ENCODE peak calls at places on chromosomes 2 and 18, in five cellular contexts. One of them, this sample, is unnamed.

GRCh38 chr2:1872602-1873183 is 128.4 kb upstream of the PXDN start:
- DNase-seq in heart left ventricle: no peak
- DNase-seq in KG1: no peak
- DNase-seq in stimulated activated CD4-positive, alpha-beta T cell treated with anti-CD3 and anti-CD28 coated beads, Interleukin-12 subunit alpha, Interleukin-12 subunit beta, amount 100 ng/mL, for 48 hours: no peak
- DNase-seq in ELR: no peak
- DNase-seq in this sample: no peak

GRCh38 chr2:203830294-203831055 is 37.1 kb upstream of the CTLA4 start:
- DNase-seq in KG1: no peak
- DNase-seq in heart left ventricle: no peak
- DNase-seq in ELR: no peak
- DNase-seq in stimulated activated CD4-positive, alpha-beta T cell treated with anti-CD3 and anti-CD28 coated beads, Interleukin-12 subunit alpha, Interleukin-12 subunit beta, amount 100 ng/mL, for 48 hours: peak
- DNase-seq in this sample: no peak

GRCh38 chr2:224222976-224223375 is 178.9 kb downstream of the FAM124B start:
- DNase-seq in KG1: no peak
- DNase-seq in stimulated activated CD4-positive, alpha-beta T cell treated with anti-CD3 and anti-CD28 coated beads, Interleukin-12 subunit alpha, Interleukin-12 subunit beta, amount 100 ng/mL, for 48 hours: no peak
- DNase-seq in heart left ventricle: no peak
- DNase-seq in ELR: no peak
- DNase-seq in this sample: no peak

GRCh38 chr18:45617284-45617683 is 2.0 kb downstream of the SLC14A2 start:
- DNase-seq in stimulated activated CD4-positive, alpha-beta T cell treated with anti-CD3 and anti-CD28 coated beads, Interleukin-12 subunit alpha, Interleukin-12 subunit beta, amount 100 ng/mL, for 48 hours: no peak
- DNase-seq in ELR: peak
- DNase-seq in KG1: no peak
- DNase-seq in heart left ventricle: peak
- DNase-seq in this sample: peak

GRCh38 chr2:25558262-25558661 is 115.1 kb downstream of the DTNB start:
- DNase-seq in stimulated activated CD4-positive, alpha-beta T cell treated with anti-CD3 and anti-CD28 coated beads, Interleukin-12 subunit alpha, Interleukin-12 subunit beta, amount 100 ng/mL, for 48 hours: peak
- DNase-seq in heart left ventricle: no peak
- DNase-seq in ELR: peak
- DNase-seq in KG1: peak
- DNase-seq in this sample: no peak

GRCh38 chr18:48050176-48050575 is 119.7 kb upstream of the SMAD2 start:
- DNase-seq in KG1: no peak
- DNase-seq in stimulated activated CD4-positive, alpha-beta T cell treated with anti-CD3 and anti-CD28 coated beads, Interleukin-12 subunit alpha, Interleukin-12 subunit beta, amount 100 ng/mL, for 48 hours: no peak
- DNase-seq in ELR: no peak
- DNase-seq in heart left ventricle: no peak
- DNase-seq in this sample: no peak

GRCh38 chr2:239156516-239157265 is 244.1 kb downstream of the HDAC4 start:
- DNase-seq in KG1: no peak
- DNase-seq in heart left ventricle: no peak
- DNase-seq in stimulated activated CD4-positive, alpha-beta T cell treated with anti-CD3 and anti-CD28 coated beads, Interleukin-12 subunit alpha, Interleukin-12 subunit beta, amount 100 ng/mL, for 48 hours: no peak
- DNase-seq in ELR: no peak
- DNase-seq in this sample: no peak

GRCh38 chr2:232839680-232840079 is 30.4 kb upstream of the SNORC start:
- DNase-seq in KG1: peak
- DNase-seq in stimulated activated CD4-positive, alpha-beta T cell treated with anti-CD3 and anti-CD28 coated beads, Interleukin-12 subunit alpha, Interleukin-12 subunit beta, amount 100 ng/mL, for 48 hours: no peak
- DNase-seq in heart left ventricle: peak
- DNase-seq in ELR: no peak
- DNase-seq in this sample: no peak

GRCh38 chr2:219687266-219687665 is 59.8 kb downstream of the SLC4A3 start:
- DNase-seq in stimulated activated CD4-positive, alpha-beta T cell treated with anti-CD3 and anti-CD28 coated beads, Interleukin-12 subunit alpha, Interleukin-12 subunit beta, amount 100 ng/mL, for 48 hours: no peak
- DNase-seq in KG1: no peak
- DNase-seq in ELR: peak
- DNase-seq in heart left ventricle: no peak
- DNase-seq in this sample: no peak

GRCh38 chr2:132390076-132390475 is 26.5 kb upstream of the GPR39 start:
- DNase-seq in heart left ventricle: no peak
- DNase-seq in KG1: no peak
- DNase-seq in stimulated activated CD4-positive, alpha-beta T cell treated with anti-CD3 and anti-CD28 coated beads, Interleukin-12 subunit alpha, Interleukin-12 subunit beta, amount 100 ng/mL, for 48 hours: no peak
- DNase-seq in ELR: no peak
- DNase-seq in this sample: no peak

GRCh38 chr2:147855977-147856376 is 11.1 kb downstream of the ACVR2A start:
- DNase-seq in heart left ventricle: no peak
- DNase-seq in ELR: no peak
- DNase-seq in KG1: no peak
- DNase-seq in stimulated activated CD4-positive, alpha-beta T cell treated with anti-CD3 and anti-CD28 coated beads, Interleukin-12 subunit alpha, Interleukin-12 subunit beta, amount 100 ng/mL, for 48 hours: no peak
- DNase-seq in this sample: no peak

GRCh38 chr2:64751286-64752260 is 97.9 kb upstream of the SERTAD2 start:
- DNase-seq in ELR: peak
- DNase-seq in heart left ventricle: no peak
- DNase-seq in KG1: peak
- DNase-seq in stimulated activated CD4-positive, alpha-beta T cell treated with anti-CD3 and anti-CD28 coated beads, Interleukin-12 subunit alpha, Interleukin-12 subunit beta, amount 100 ng/mL, for 48 hours: no peak
- DNase-seq in this sample: no peak

GRCh38 chr2:104444392-104444791 is 409.5 kb upstream of the POU3F3 start:
- DNase-seq in KG1: no peak
- DNase-seq in heart left ventricle: no peak
- DNase-seq in stimulated activated CD4-positive, alpha-beta T cell treated with anti-CD3 and anti-CD28 coated beads, Interleukin-12 subunit alpha, Interleukin-12 subunit beta, amount 100 ng/mL, for 48 hours: no peak
- DNase-seq in ELR: no peak
- DNase-seq in this sample: no peak

GRCh38 chr2:18209934-18210639 is 331.6 kb downstream of the KCNS3 start:
- DNase-seq in ELR: peak
- DNase-seq in heart left ventricle: no peak
- DNase-seq in stimulated activated CD4-positive, alpha-beta T cell treated with anti-CD3 and anti-CD28 coated beads, Interleukin-12 subunit alpha, Interleukin-12 subunit beta, amount 100 ng/mL, for 48 hours: no peak
- DNase-seq in KG1: no peak
- DNase-seq in this sample: peak

GRCh38 chr2:236944561-236944960 is 141.1 kb upstream of the COPS8 start:
- DNase-seq in heart left ventricle: no peak
- DNase-seq in KG1: no peak
- DNase-seq in stimulated activated CD4-positive, alpha-beta T cell treated with anti-CD3 and anti-CD28 coated beads, Interleukin-12 subunit alpha, Interleukin-12 subunit beta, amount 100 ng/mL, for 48 hours: no peak
- DNase-seq in ELR: no peak
- DNase-seq in this sample: no peak

GRCh38 chr2:14712091-14712490 is 79.6 kb downstream of the LRATD1 start:
- DNase-seq in stimulated activated CD4-positive, alpha-beta T cell treated with anti-CD3 and anti-CD28 coated beads, Interleukin-12 subunit alpha, Interleukin-12 subunit beta, amount 100 ng/mL, for 48 hours: no peak
- DNase-seq in KG1: no peak
- DNase-seq in ELR: no peak
- DNase-seq in heart left ventricle: no peak
- DNase-seq in this sample: no peak

GRCh38 chr2:68909793-68910674 is 38.8 kb upstream of the BMP10 start:
- DNase-seq in stimulated activated CD4-positive, alpha-beta T cell treated with anti-CD3 and anti-CD28 coated beads, Interleukin-12 subunit alpha, Interleukin-12 subunit beta, amount 100 ng/mL, for 48 hours: peak
- DNase-seq in ELR: peak
- DNase-seq in heart left ventricle: peak
- DNase-seq in KG1: peak
- DNase-seq in this sample: no peak

GRCh38 chr2:110872521-110872920 is 140.1 kb downstream of the ACOXL start:
- DNase-seq in stimulated activated CD4-positive, alpha-beta T cell treated with anti-CD3 and anti-CD28 coated beads, Interleukin-12 subunit alpha, Interleukin-12 subunit beta, amount 100 ng/mL, for 48 hours: no peak
- DNase-seq in ELR: no peak
- DNase-seq in heart left ventricle: no peak
- DNase-seq in KG1: no peak
- DNase-seq in this sample: no peak

GRCh38 chr2:169119816-169120215 is 50.5 kb downstream of the DHRS9 start:
- DNase-seq in ELR: no peak
- DNase-seq in KG1: no peak
- DNase-seq in heart left ventricle: no peak
- DNase-seq in stimulated activated CD4-positive, alpha-beta T cell treated with anti-CD3 and anti-CD28 coated beads, Interleukin-12 subunit alpha, Interleukin-12 subunit beta, amount 100 ng/mL, for 48 hours: no peak
- DNase-seq in this sample: no peak

GRCh38 chr2:208097801-208098200 is 26.5 kb downstream of the CRYGD start:
- DNase-seq in heart left ventricle: no peak
- DNase-seq in KG1: no peak
- DNase-seq in stimulated activated CD4-positive, alpha-beta T cell treated with anti-CD3 and anti-CD28 coated beads, Interleukin-12 subunit alpha, Interleukin-12 subunit beta, amount 100 ng/mL, for 48 hours: no peak
- DNase-seq in ELR: no peak
- DNase-seq in this sample: no peak

GRCh38 chr2:25794544-25795276 is 83.6 kb downstream of the ASXL2 start:
- DNase-seq in ELR: no peak
- DNase-seq in KG1: peak
- DNase-seq in heart left ventricle: no peak
- DNase-seq in stimulated activated CD4-positive, alpha-beta T cell treated with anti-CD3 and anti-CD28 coated beads, Interleukin-12 subunit alpha, Interleukin-12 subunit beta, amount 100 ng/mL, for 48 hours: no peak
- DNase-seq in this sample: no peak

GRCh38 chr2:230902180-230902899 is 22.7 kb downstream of the GPR55 start:
- DNase-seq in ELR: peak
- DNase-seq in stimulated activated CD4-positive, alpha-beta T cell treated with anti-CD3 and anti-CD28 coated beads, Interleukin-12 subunit alpha, Interleukin-12 subunit beta, amount 100 ng/mL, for 48 hours: peak
- DNase-seq in heart left ventricle: no peak
- DNase-seq in KG1: no peak
- DNase-seq in this sample: no peak

GRCh38 chr2:27314709-27315108 is 6.5 kb upstream of the UCN start:
- DNase-seq in heart left ventricle: no peak
- DNase-seq in KG1: no peak
- DNase-seq in stimulated activated CD4-positive, alpha-beta T cell treated with anti-CD3 and anti-CD28 coated beads, Interleukin-12 subunit alpha, Interleukin-12 subunit beta, amount 100 ng/mL, for 48 hours: no peak
- DNase-seq in ELR: no peak
- DNase-seq in this sample: no peak

GRCh38 chr2:217954051-217954450 is 48.7 kb downstream of the TNS1 start:
- DNase-seq in heart left ventricle: no peak
- DNase-seq in ELR: no peak
- DNase-seq in KG1: no peak
- DNase-seq in stimulated activated CD4-positive, alpha-beta T cell treated with anti-CD3 and anti-CD28 coated beads, Interleukin-12 subunit alpha, Interleukin-12 subunit beta, amount 100 ng/mL, for 48 hours: no peak
- DNase-seq in this sample: no peak

GRCh38 chr2:24875901-24876300 is 44.1 kb downstream of the ADCY3 start:
- DNase-seq in ELR: no peak
- DNase-seq in heart left ventricle: no peak
- DNase-seq in KG1: no peak
- DNase-seq in stimulated activated CD4-positive, alpha-beta T cell treated with anti-CD3 and anti-CD28 coated beads, Interleukin-12 subunit alpha, Interleukin-12 subunit beta, amount 100 ng/mL, for 48 hours: no peak
- DNase-seq in this sample: no peak